ENCODE peak calls at places on chromosomes 7 and 10, in nine cellular contexts. One of them, this sample, is unnamed.

GRCh38 chr7:44617225-44617885 is 10.9 kb downstream of the OGDH start:
- DNase-seq in GM23338: no peak
- DNase-seq in aorta: no peak
- DNase-seq in suprapubic skin: no peak
- DNase-seq in body of pancreas: no peak
- DNase-seq in CD4-positive, alpha-beta T cell: no peak
- DNase-seq in heart right ventricle: no peak
- DNase-seq in lower lobe of right lung: no peak
- DNase-seq in WERI-Rb-1: no peak
- DNase-seq in this sample: no peak

GRCh38 chr10:91700788-91701444 is 68.0 kb upstream of the PPP1R3C start:
- DNase-seq in GM23338: no peak
- DNase-seq in CD4-positive, alpha-beta T cell: no peak
- DNase-seq in lower lobe of right lung: no peak
- DNase-seq in heart right ventricle: no peak
- DNase-seq in WERI-Rb-1: no peak
- DNase-seq in suprapubic skin: no peak
- DNase-seq in aorta: no peak
- DNase-seq in body of pancreas: no peak
- DNase-seq in this sample: peak; percentile 45

GRCh38 chr7:73995330-73995729 is 32.6 kb upstream of the ELN start:
- DNase-seq in body of pancreas: no peak
- DNase-seq in GM23338: no peak
- DNase-seq in suprapubic skin: no peak
- DNase-seq in aorta: peak; percentile 85
- DNase-seq in CD4-positive, alpha-beta T cell: no peak
- DNase-seq in WERI-Rb-1: no peak
- DNase-seq in lower lobe of right lung: no peak
- DNase-seq in heart right ventricle: no peak
- DNase-seq in this sample: no peak

GRCh38 chr10:11424456-11425287 is 186.8 kb downstream of the USP6NL start:
- DNase-seq in aorta: no peak
- DNase-seq in suprapubic skin: peak; percentile 37
- DNase-seq in body of pancreas: peak; percentile 64
- DNase-seq in lower lobe of right lung: peak; percentile 60
- DNase-seq in CD4-positive, alpha-beta T cell: no peak
- DNase-seq in WERI-Rb-1: peak; percentile 33
- DNase-seq in heart right ventricle: peak; percentile 42
- DNase-seq in GM23338: peak; percentile 87
- DNase-seq in this sample: peak; percentile 56

GRCh38 chr7:45435846-45436245 is 138.3 kb upstream of the ADCY1 start:
- DNase-seq in heart right ventricle: no peak
- DNase-seq in WERI-Rb-1: no peak
- DNase-seq in GM23338: no peak
- DNase-seq in CD4-positive, alpha-beta T cell: no peak
- DNase-seq in lower lobe of right lung: no peak
- DNase-seq in body of pancreas: no peak
- DNase-seq in suprapubic skin: no peak
- DNase-seq in aorta: no peak
- DNase-seq in this sample: no peak

GRCh38 chr7:106986450-106986977 is 58.0 kb upstream of the PRKAR2B start:
- DNase-seq in body of pancreas: no peak
- DNase-seq in aorta: no peak
- DNase-seq in GM23338: no peak
- DNase-seq in heart right ventricle: no peak
- DNase-seq in CD4-positive, alpha-beta T cell: no peak
- DNase-seq in lower lobe of right lung: no peak
- DNase-seq in suprapubic skin: no peak
- DNase-seq in WERI-Rb-1: no peak
- DNase-seq in this sample: no peak

GRCh38 chr10:123316776-123317175 is 162.6 kb downstream of the BUB3 start:
- DNase-seq in heart right ventricle: no peak
- DNase-seq in CD4-positive, alpha-beta T cell: no peak
- DNase-seq in aorta: no peak
- DNase-seq in body of pancreas: no peak
- DNase-seq in lower lobe of right lung: no peak
- DNase-seq in WERI-Rb-1: no peak
- DNase-seq in suprapubic skin: no peak
- DNase-seq in GM23338: no peak
- DNase-seq in this sample: no peak

GRCh38 chr7:11005202-11005601 is 31.5 kb downstream of the PHF14 start:
- DNase-seq in heart right ventricle: no peak
- DNase-seq in aorta: no peak
- DNase-seq in suprapubic skin: no peak
- DNase-seq in lower lobe of right lung: no peak
- DNase-seq in CD4-positive, alpha-beta T cell: no peak
- DNase-seq in body of pancreas: no peak
- DNase-seq in WERI-Rb-1: no peak
- DNase-seq in GM23338: no peak
- DNase-seq in this sample: no peak

GRCh38 chr10:13503745-13504463 is 24.9 kb downstream of the BEND7 start:
- DNase-seq in CD4-positive, alpha-beta T cell: no peak
- DNase-seq in lower lobe of right lung: no peak
- DNase-seq in WERI-Rb-1: peak; percentile 15
- DNase-seq in GM23338: no peak
- DNase-seq in aorta: no peak
- DNase-seq in heart right ventricle: no peak
- DNase-seq in body of pancreas: no peak
- DNase-seq in suprapubic skin: no peak
- DNase-seq in this sample: no peak

GRCh38 chr10:34821587-34822585 is 6.8 kb upstream of the PARD3 start:
- DNase-seq in heart right ventricle: no peak
- DNase-seq in CD4-positive, alpha-beta T cell: no peak
- DNase-seq in aorta: no peak
- DNase-seq in suprapubic skin: no peak
- DNase-seq in GM23338: no peak
- DNase-seq in body of pancreas: no peak
- DNase-seq in WERI-Rb-1: no peak
- DNase-seq in lower lobe of right lung: no peak
- DNase-seq in this sample: no peak

GRCh38 chr7:38327597-38327996 is 54.2 kb upstream of the TARP start:
- DNase-seq in lower lobe of right lung: no peak
- DNase-seq in aorta: no peak
- DNase-seq in body of pancreas: no peak
- DNase-seq in GM23338: no peak
- DNase-seq in heart right ventricle: no peak
- DNase-seq in WERI-Rb-1: no peak
- DNase-seq in CD4-positive, alpha-beta T cell: no peak
- DNase-seq in suprapubic skin: no peak
- DNase-seq in this sample: peak; percentile 69

GRCh38 chr10:48282829-48283228 is 8.3 kb upstream of the FRMPD2 start:
- DNase-seq in suprapubic skin: no peak
- DNase-seq in WERI-Rb-1: no peak
- DNase-seq in CD4-positive, alpha-beta T cell: no peak
- DNase-seq in body of pancreas: no peak
- DNase-seq in aorta: no peak
- DNase-seq in lower lobe of right lung: no peak
- DNase-seq in GM23338: no peak
- DNase-seq in heart right ventricle: no peak
- DNase-seq in this sample: no peak

GRCh38 chr7:157576415-157576814 is 239.6 kb downstream of the DNAJB6 start:
- DNase-seq in lower lobe of right lung: peak; percentile 45
- DNase-seq in body of pancreas: no peak
- DNase-seq in aorta: no peak
- DNase-seq in WERI-Rb-1: no peak
- DNase-seq in heart right ventricle: no peak
- DNase-seq in GM23338: no peak
- DNase-seq in suprapubic skin: no peak
- DNase-seq in CD4-positive, alpha-beta T cell: peak; percentile 37
- DNase-seq in this sample: no peak

GRCh38 chr10:132313305-132313704 is 5.6 kb upstream of the STK32C start:
- DNase-seq in heart right ventricle: no peak
- DNase-seq in WERI-Rb-1: no peak
- DNase-seq in suprapubic skin: no peak
- DNase-seq in CD4-positive, alpha-beta T cell: no peak
- DNase-seq in lower lobe of right lung: no peak
- DNase-seq in GM23338: no peak
- DNase-seq in aorta: no peak
- DNase-seq in body of pancreas: no peak
- DNase-seq in this sample: no peak

GRCh38 chr7:147547252-147547897 is 1043.2 kb upstream of the C7orf33 start:
- DNase-seq in heart right ventricle: no peak
- DNase-seq in GM23338: peak; percentile 64
- DNase-seq in body of pancreas: peak; percentile 46
- DNase-seq in lower lobe of right lung: no peak
- DNase-seq in CD4-positive, alpha-beta T cell: no peak
- DNase-seq in aorta: no peak
- DNase-seq in WERI-Rb-1: peak; percentile 72
- DNase-seq in suprapubic skin: no peak
- DNase-seq in this sample: no peak

GRCh38 chr7:97845622-97846203 is 26.5 kb downstream of the ASNS start:
- DNase-seq in heart right ventricle: no peak
- DNase-seq in WERI-Rb-1: no peak
- DNase-seq in lower lobe of right lung: no peak
- DNase-seq in GM23338: peak; percentile 55
- DNase-seq in suprapubic skin: no peak
- DNase-seq in CD4-positive, alpha-beta T cell: no peak
- DNase-seq in aorta: no peak
- DNase-seq in body of pancreas: no peak
- DNase-seq in this sample: peak; percentile 36

GRCh38 chr10:72523932-72524396 is 101.9 kb downstream of the MICU1 start:
- DNase-seq in CD4-positive, alpha-beta T cell: no peak
- DNase-seq in body of pancreas: no peak
- DNase-seq in heart right ventricle: no peak
- DNase-seq in GM23338: no peak
- DNase-seq in lower lobe of right lung: no peak
- DNase-seq in WERI-Rb-1: no peak
- DNase-seq in suprapubic skin: no peak
- DNase-seq in aorta: no peak
- DNase-seq in this sample: no peak
- H3K27ac ChIP-seq in CD4-positive, alpha-beta T cell: no peak overlapping the region
- H3K27ac ChIP-seq in body of pancreas: no peak overlapping the region
- H3K27ac ChIP-seq in heart right ventricle: no peak overlapping the region
- H3K27ac ChIP-seq in GM23338: no peak overlapping the region
- H3K27ac ChIP-seq in lower lobe of right lung: no peak overlapping the region
- H3K27ac ChIP-seq in WERI-Rb-1: no peak overlapping the region
- H3K27ac ChIP-seq in suprapubic skin: no peak overlapping the region
- H3K27ac ChIP-seq in aorta: no peak overlapping the region
- H3K27ac ChIP-seq in this sample: no peak overlapping the region

GRCh38 chr10:74924251-74924954 is 98.0 kb downstream of the KAT6B start:
- DNase-seq in GM23338: peak; percentile 31
- DNase-seq in WERI-Rb-1: no peak
- DNase-seq in CD4-positive, alpha-beta T cell: no peak
- DNase-seq in aorta: no peak
- DNase-seq in lower lobe of right lung: no peak
- DNase-seq in heart right ventricle: no peak
- DNase-seq in body of pancreas: no peak
- DNase-seq in suprapubic skin: no peak
- DNase-seq in this sample: peak; percentile 91
- H3K27ac ChIP-seq in GM23338: peak overlapping the region; percentile 10
- H3K27ac ChIP-seq in WERI-Rb-1: no peak overlapping the region
- H3K27ac ChIP-seq in CD4-positive, alpha-beta T cell: no peak overlapping the region
- H3K27ac ChIP-seq in aorta: no peak overlapping the region
- H3K27ac ChIP-seq in lower lobe of right lung: peak overlapping the region; percentile 50
- H3K27ac ChIP-seq in heart right ventricle: peak overlapping the region; percentile 60
- H3K27ac ChIP-seq in body of pancreas: peak overlapping the region; percentile 58
- H3K27ac ChIP-seq in suprapubic skin: peak overlapping the region; percentile 61
- H3K27ac ChIP-seq in this sample: peak overlapping the region; percentile 24

GRCh38 chr10:119284679-119285096 is 77.3 kb downstream of the GRK5 start:
- DNase-seq in suprapubic skin: no peak
- DNase-seq in GM23338: no peak
- DNase-seq in WERI-Rb-1: no peak
- DNase-seq in CD4-positive, alpha-beta T cell: no peak
- DNase-seq in lower lobe of right lung: peak; percentile 30
- DNase-seq in heart right ventricle: peak; percentile 57
- DNase-seq in body of pancreas: no peak
- DNase-seq in aorta: peak; percentile 58
- DNase-seq in this sample: no peak
- H3K27ac ChIP-seq in suprapubic skin: peak overlapping the region; percentile 28
- H3K27ac ChIP-seq in GM23338: no peak overlapping the region
- H3K27ac ChIP-seq in WERI-Rb-1: no peak overlapping the region
- H3K27ac ChIP-seq in CD4-positive, alpha-beta T cell: peak overlapping the region; percentile 39
- H3K27ac ChIP-seq in lower lobe of right lung: peak overlapping the region; percentile 34
- H3K27ac ChIP-seq in heart right ventricle: peak overlapping the region; percentile 67
- H3K27ac ChIP-seq in body of pancreas: no peak overlapping the region
- H3K27ac ChIP-seq in aorta: no peak overlapping the region
- H3K27ac ChIP-seq in this sample: no peak overlapping the region

GRCh38 chr10:72097448-72098300 is 9.3 kb upstream of the SPOCK2 start:
- DNase-seq in GM23338: no peak
- DNase-seq in heart right ventricle: no peak
- DNase-seq in body of pancreas: peak; percentile 54
- DNase-seq in WERI-Rb-1: no peak
- DNase-seq in lower lobe of right lung: no peak
- DNase-seq in CD4-positive, alpha-beta T cell: no peak
- DNase-seq in suprapubic skin: no peak
- DNase-seq in aorta: no peak
- DNase-seq in this sample: peak; percentile 80

GRCh38 chr10:72095195-72095594 is 6.8 kb upstream of the SPOCK2 start:
- DNase-seq in body of pancreas: no peak
- DNase-seq in CD4-positive, alpha-beta T cell: no peak
- DNase-seq in WERI-Rb-1: no peak
- DNase-seq in heart right ventricle: no peak
- DNase-seq in aorta: no peak
- DNase-seq in lower lobe of right lung: no peak
- DNase-seq in GM23338: no peak
- DNase-seq in suprapubic skin: no peak
- DNase-seq in this sample: no peak

GRCh38 chr10:72098301-72099053 is 10.1 kb upstream of the SPOCK2 start:
- DNase-seq in heart right ventricle: no peak
- DNase-seq in WERI-Rb-1: no peak
- DNase-seq in body of pancreas: no peak
- DNase-seq in lower lobe of right lung: no peak
- DNase-seq in suprapubic skin: no peak
- DNase-seq in GM23338: no peak
- DNase-seq in CD4-positive, alpha-beta T cell: no peak
- DNase-seq in aorta: no peak
- DNase-seq in this sample: no peak

GRCh38 chr10:72094574-72094973 is 6.2 kb upstream of the SPOCK2 start:
- DNase-seq in aorta: no peak
- DNase-seq in CD4-positive, alpha-beta T cell: no peak
- DNase-seq in WERI-Rb-1: no peak
- DNase-seq in lower lobe of right lung: no peak
- DNase-seq in suprapubic skin: no peak
- DNase-seq in GM23338: no peak
- DNase-seq in heart right ventricle: no peak
- DNase-seq in body of pancreas: no peak
- DNase-seq in this sample: no peak

GRCh38 chr10:72096115-72097000 is 8.0 kb upstream of the SPOCK2 start:
- DNase-seq in lower lobe of right lung: no peak
- DNase-seq in suprapubic skin: no peak
- DNase-seq in body of pancreas: no peak
- DNase-seq in aorta: no peak
- DNase-seq in GM23338: no peak
- DNase-seq in WERI-Rb-1: no peak
- DNase-seq in CD4-positive, alpha-beta T cell: no peak
- DNase-seq in heart right ventricle: no peak
- DNase-seq in this sample: peak; percentile 18
- H3K27ac ChIP-seq in lower lobe of right lung: no peak overlapping the region
- H3K27ac ChIP-seq in suprapubic skin: no peak overlapping the region
- H3K27ac ChIP-seq in body of pancreas: no peak overlapping the region
- H3K27ac ChIP-seq in aorta: no peak overlapping the region
- H3K27ac ChIP-seq in GM23338: no peak overlapping the region
- H3K27ac ChIP-seq in WERI-Rb-1: no peak overlapping the region
- H3K27ac ChIP-seq in CD4-positive, alpha-beta T cell: no peak overlapping the region
- H3K27ac ChIP-seq in heart right ventricle: no peak overlapping the region
- H3K27ac ChIP-seq in this sample: peak overlapping the region; percentile 39

DNA sequence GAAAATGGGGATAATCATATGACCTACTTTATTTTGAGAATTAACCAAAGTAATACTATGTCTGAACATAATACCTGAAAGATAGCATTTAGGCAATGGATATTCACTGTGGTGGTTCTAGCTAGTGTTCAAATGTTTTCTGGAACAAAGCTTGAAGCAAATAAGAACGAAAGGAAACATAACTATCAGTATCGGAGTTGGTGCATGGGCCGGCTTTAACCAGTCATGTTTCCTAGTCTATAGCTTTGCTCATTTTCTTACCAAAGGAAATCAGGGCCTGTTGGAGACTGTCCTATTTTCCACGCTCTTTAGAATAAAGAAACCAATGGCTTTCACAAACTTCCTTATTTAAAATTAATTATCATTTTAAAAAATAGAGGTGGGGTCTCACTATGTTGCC is 8.9 kb downstream of the IL2RA start:
- DNase-seq in CD4-positive, alpha-beta T cell: no peak
- DNase-seq in GM23338: no peak
- DNase-seq in suprapubic skin: no peak
- DNase-seq in body of pancreas: no peak
- DNase-seq in WERI-Rb-1: no peak
- DNase-seq in lower lobe of right lung: no peak
- DNase-seq in aorta: no peak
- DNase-seq in heart right ventricle: no peak
- DNase-seq in this sample: no peak
- H3K27ac ChIP-seq in CD4-positive, alpha-beta T cell: peak overlapping the region; percentile 62
- H3K27ac ChIP-seq in GM23338: no peak overlapping the region
- H3K27ac ChIP-seq in suprapubic skin: no peak overlapping the region
- H3K27ac ChIP-seq in body of pancreas: no peak overlapping the region
- H3K27ac ChIP-seq in WERI-Rb-1: no peak overlapping the region
- H3K27ac ChIP-seq in lower lobe of right lung: peak overlapping the region; percentile 60
- H3K27ac ChIP-seq in aorta: no peak overlapping the region
- H3K27ac ChIP-seq in heart right ventricle: peak overlapping the region; percentile 48
- H3K27ac ChIP-seq in this sample: no peak overlapping the region